ENCODE peak calls at places on chromosome 1, in four cellular contexts. N, I, R and J are unnamed samples.

GRCh38 chr1:23424171-23424959 is at the start of gene TCEA3:
- DNase-seq in N (no peak), R (no peak), I (peak; percentile 33), J (peak; percentile 36)

GRCh38 chr1:96416690-96417444 is 304.7 kb upstream of the PTBP2 start:
- DNase-seq in N (no peak), I (no peak), R (no peak), J (no peak)

GRCh38 chr1:151994956-151995355 is 1.3 kb upstream of the S100A10 start:
- DNase-seq in N (no peak), R (no peak), I (no peak), J (no peak)

GRCh38 chr1:78102082-78102481 is 56.3 kb downstream of the GIPC2 start:
- DNase-seq in N (no peak), I (no peak), R (no peak), J (no peak)

GRCh38 chr1:109625601-109626560 is 6.2 kb downstream of the AMPD2 start:
- DNase-seq in N (no peak), I (no peak), R (no peak), J (no peak)

GRCh38 chr1:238492271-238492670 is 601.5 kb upstream of the ZP4 start:
- DNase-seq in N (no peak), I (peak; percentile 42), R (no peak), J (no peak)

GRCh38 chr1:47703981-47704596 is 266.2 kb downstream of the FOXD2 start:
- DNase-seq in I (no peak), N (no peak), R (no peak), J (no peak)

GRCh38 chr1:89557954-89558353 is 33.3 kb downstream of the LRRC8B start:
- DNase-seq in N (no peak), R (no peak), I (no peak), J (no peak)

GRCh38 chr1:10196991-10197390 is 13.4 kb upstream of the KIF1B start:
- DNase-seq in N (no peak), R (no peak), I (no peak), J (no peak)

GRCh38 chr1:176897350-176898236 is 266.9 kb downstream of the ASTN1 start:
- DNase-seq in I (peak; percentile 92), N (peak; percentile 92), R (peak; percentile 81), J (peak; percentile 56)

GRCh38 chr1:156493154-156493631 is 7.4 kb downstream of the MEF2D start:
- DNase-seq in R (no peak), N (no peak), I (no peak), J (no peak)

GRCh38 chr1:212671342-212672031 is 28.2 kb downstream of the BATF3 start:
- DNase-seq in R (no peak), N (no peak), I (no peak), J (no peak)

GRCh38 chr1:162987866-162988265 is 81.3 kb upstream of the RGS4 start:
- DNase-seq in N (no peak), R (no peak), I (no peak), J (no peak)

GRCh38 chr1:53579221-53580008 is 120.2 kb downstream of the DMRTB1 start:
- DNase-seq in R (no peak), N (peak; percentile 65), I (no peak), J (no peak)

GRCh38 chr1:7265771-7266371 is 480.6 kb downstream of the CAMTA1 start:
- DNase-seq in R (no peak), I (no peak), N (no peak), J (peak; percentile 79)

GRCh38 chr1:116359060-116359830 is 13.8 kb upstream of the ATP1A1 start:
- DNase-seq in R (no peak), N (no peak), I (no peak), J (no peak)

GRCh38 chr1:154419620-154420020 is 14.5 kb downstream of the IL6R start:
- DNase-seq in R (no peak), N (no peak), I (no peak), J (peak; percentile 83)

GRCh38 chr1:117646007-117646913 is 40.4 kb downstream of the TENT5C start:
- DNase-seq in N (peak; percentile 39), I (no peak), R (no peak), J (no peak)

GRCh38 chr1:29709711-29710169 is 473.4 kb downstream of the PTPRU start:
- DNase-seq in R (no peak), N (no peak), I (no peak), J (no peak)

GRCh38 chr1:223834660-223835263 is 11.0 kb downstream of the TP53BP2 start:
- DNase-seq in R (no peak), I (no peak), N (no peak), J (no peak)

GRCh38 chr1:26302733-26303405 is 3.6 kb downstream of the UBXN11 start:
- DNase-seq in I (no peak), R (no peak), N (no peak), J (no peak)

GRCh38 chr1:86155061-86155806 is 1.3 kb downstream of the COL24A1 start:
- DNase-seq in I (peak; percentile 38), R (no peak), N (no peak), J (no peak)

GRCh38 chr1:27716262-27716895 is 9.4 kb upstream of the FAM76A start:
- DNase-seq in R (no peak), N (no peak), I (no peak), J (no peak)

GRCh38 chr1:227234998-227235405 is 83.3 kb downstream of the CDC42BPA start:
- DNase-seq in N (peak; percentile 69), R (peak; percentile 77), I (no peak), J (peak; percentile 83)

GRCh38 chr1:28437924-28438699 is 67.7 kb upstream of the RCC1 start:
- DNase-seq in R (peak; percentile 61), N (no peak), I (peak; percentile 24), J (peak; percentile 96)

GRCh38 chr1:94110021-94110761 is 10.8 kb downstream of the ABCA4 start:
- DNase-seq in R (no peak), N (no peak), I (no peak), J (no peak)

GRCh38 chr1:179121159-179121938 is 39.5 kb downstream of the TOR3A start:
- DNase-seq in I (peak; percentile 28), N (no peak), R (peak; percentile 38), J (peak; percentile 25)

GRCh38 chr1:161779393-161779792 is 13.3 kb downstream of the ATF6 start:
- DNase-seq in I (no peak), R (no peak), N (no peak), J (no peak)

GRCh38 chr1:193144361-193144938 is 22.6 kb downstream of the CDC73 start:
- DNase-seq in R (no peak), I (no peak), N (no peak), J (no peak)

GRCh38 chr1:168252204-168252733 is 26.5 kb downstream of the SFT2D2 start:
- DNase-seq in R (no peak), I (no peak), N (no peak), J (no peak)

GRCh38 chr1:205319081-205320018 is 2.2 kb downstream of the NUAK2 start:
- DNase-seq in I (no peak), N (no peak), R (no peak), J (peak; percentile 88)
- TF ChIP-seq ELF4 in I (no peak), N (no peak), R (no peak), J (no peak)

GRCh38 chr1:35568975-35569395 is 4.1 kb upstream of the TFAP2E start:
- DNase-seq in R (peak; percentile 85), N (peak; percentile 84), I (peak; percentile 78), J (peak; percentile 60)
- TF ChIP-seq ELF4 in R (no peak), N (no peak), I (no peak), J (no peak)

GRCh38 chr1:36352141-36352909 is 28.9 kb upstream of the EVA1B start:
- DNase-seq in N (no peak), I (no peak), R (no peak), J (peak; percentile 53)
- TF ChIP-seq ELF4 in N (no peak), I (no peak), R (no peak), J (no peak)

DNA sequence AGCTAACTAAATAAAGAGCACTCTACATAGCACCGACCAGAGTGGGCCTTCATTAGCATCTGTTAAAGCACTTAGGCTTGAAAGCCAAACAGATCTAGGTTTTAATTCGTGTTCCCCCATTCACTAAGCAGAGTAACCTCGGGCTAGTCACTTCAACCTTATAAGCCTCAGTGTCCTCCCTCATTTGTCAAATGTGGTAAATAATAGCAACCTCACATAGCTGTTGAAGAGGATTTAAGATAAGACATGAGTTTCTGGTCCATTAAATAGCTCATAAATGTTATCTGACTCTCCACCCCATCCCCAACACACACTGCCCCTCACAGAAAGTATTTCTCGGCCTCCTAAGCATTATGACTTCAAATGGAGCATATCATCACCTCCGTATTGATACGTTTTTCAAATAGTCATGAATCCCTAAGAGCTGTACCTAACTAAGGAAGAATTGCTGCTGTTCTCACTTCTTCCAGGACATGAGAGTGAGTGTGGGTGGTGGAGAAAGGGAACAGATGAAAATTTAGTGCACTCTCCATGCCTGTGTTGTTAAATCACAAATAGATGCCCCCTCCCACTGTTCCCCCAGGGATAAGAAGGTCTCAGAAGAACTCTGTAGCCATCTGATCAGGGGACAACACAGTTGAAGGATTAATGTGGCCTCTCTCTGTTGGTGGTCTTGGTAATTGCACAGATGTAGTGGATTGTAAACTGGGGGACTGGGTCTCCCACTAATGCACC is 47.6 kb downstream of the PLPP3 start:
- DNase-seq in N (no peak), I (no peak), R (no peak), J (no peak)
- TF ChIP-seq ELF4 in N (no peak), I (no peak), R (no peak), J (no peak)

GRCh38 chr1:225598847-225599246 is 54.1 kb downstream of the ENAH start:
- DNase-seq in I (no peak), N (no peak), R (no peak), J (no peak)

GRCh38 chr1:225597926-225598575 is 54.9 kb downstream of the ENAH start:
- DNase-seq in N (no peak), I (no peak), R (no peak), J (no peak)

GRCh38 chr1:225596736-225597135 is 56.2 kb downstream of the ENAH start:
- DNase-seq in I (no peak), N (no peak), R (no peak), J (no peak)

GRCh38 chr1:225593414-225593813 is 59.5 kb downstream of the ENAH start:
- DNase-seq in N (no peak), R (no peak), I (no peak), J (no peak)

DNA sequence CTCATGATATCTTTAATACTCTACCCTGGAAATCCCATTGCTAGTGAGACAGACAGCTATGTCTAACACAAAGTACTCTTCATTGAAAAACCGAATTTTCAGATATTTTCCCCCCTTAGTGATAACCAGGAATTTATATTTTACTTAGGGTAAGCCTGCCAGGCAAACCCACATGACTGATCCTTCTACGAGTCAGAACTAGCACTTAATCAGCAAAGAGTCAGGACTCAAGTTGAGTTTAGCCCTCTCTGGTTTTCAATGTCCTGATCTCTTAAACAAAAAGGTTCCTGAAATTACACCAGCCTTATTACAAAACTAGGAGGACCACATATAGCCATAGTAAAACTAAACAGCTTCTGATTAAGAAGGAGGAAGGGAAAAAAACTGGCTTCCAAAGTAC is 56.8 kb downstream of the ENAH start:
- DNase-seq in N (no peak), R (no peak), I (no peak), J (no peak)
- TF ChIP-seq ELF4 in N (no peak), R (no peak), I (no peak), J (no peak)